ENCODE peak calls at places on chromosomes 6 and 20, in four cellular contexts. Z is brain microvascular endothelial cell, V is mucosa of descending colon, B is WERI-Rb-1. J is an unnamed sample. For H3K36me3, the result is how much of the 10 kb centered on the place peaks cover.

GRCh38 chr6:114304304-114304887 is 38.4 kb downstream of the HS3ST5 start:
- DNase-seq in Z (no peak), V (no peak), B (no peak), J (no peak)

GRCh38 chr6:47780510-47781356 is 1.1 kb upstream of the OPN5 start:
- DNase-seq in Z (peak), V (peak), B (peak), J (peak)

GRCh38 chr6:12138377-12138776 is 126.3 kb downstream of the HIVEP1 start:
- DNase-seq in Z (no peak), V (no peak), B (no peak), J (no peak)

GRCh38 chr6:97626586-97627441 is 343.8 kb upstream of the MMS22L start:
- DNase-seq in Z (peak), V (no peak), B (peak), J (no peak)

GRCh38 chr20:63060057-63060991 is 53.6 kb upstream of the BHLHE23 start:
- DNase-seq in Z (peak), V (peak), B (peak), J (no peak)

GRCh38 chr6:54473328-54473727 is 165.1 kb downstream of the TINAG start:
- DNase-seq in Z (no peak), V (no peak), B (no peak), J (no peak)

GRCh38 chr6:167113935-167114910 is 8.7 kb upstream of the CCR6 start:
- DNase-seq in Z (no peak), V (peak), B (no peak), J (no peak)

GRCh38 chr6:159190460-159190859 is 21.3 kb downstream of the FNDC1 start:
- DNase-seq in Z (no peak), V (no peak), B (no peak), J (no peak)

GRCh38 chr6:87710090-87710489 is 8.1 kb upstream of the AKIRIN2 start:
- DNase-seq in Z (no peak), V (no peak), B (no peak), J (no peak)

GRCh38 chr6:29827579-29828470 is at the start of gene HLA-G:
- DNase-seq in Z (no peak), V (no peak), B (no peak), J (no peak)

GRCh38 chr6:111841822-111842221 is 31.4 kb downstream of the FYN start:
- DNase-seq in Z (peak), V (no peak), B (no peak), J (no peak)

GRCh38 chr20:9608639-9609440 is 94.5 kb downstream of the LAMP5 start:
- DNase-seq in Z (no peak), V (no peak), B (no peak), J (no peak)

GRCh38 chr6:163354085-163354484 is 60.4 kb upstream of the QKI start:
- DNase-seq in Z (peak), V (no peak), B (no peak), J (no peak)

GRCh38 chr6:11769244-11769643 is 9.4 kb downstream of the ADTRP start:
- DNase-seq in Z (peak), V (no peak), B (no peak), J (no peak)

GRCh38 chr6:107509506-107509905 is 19.6 kb downstream of the SOBP start:
- DNase-seq in Z (no peak), V (no peak), B (no peak), J (peak)

GRCh38 chr20:5710551-5710950 is 39.6 kb upstream of the SHLD1 start:
- DNase-seq in Z (no peak), V (no peak), B (no peak), J (no peak)

GRCh38 chr6:14094721-14095120 is 22.9 kb upstream of the CD83 start:
- DNase-seq in Z (no peak), V (no peak), B (no peak), J (no peak)

GRCh38 chr20:58478141-58478805 is 36.9 kb downstream of the APCDD1L start:
- DNase-seq in Z (no peak), V (no peak), B (no peak), J (no peak)

GRCh38 chr20:48471734-48472408 is 355.9 kb downstream of the PREX1 start:
- DNase-seq in Z (no peak), V (no peak), B (no peak), J (no peak)

GRCh38 chr6:98724537-98724936 is 109.8 kb upstream of the POU3F2 start:
- DNase-seq in Z (no peak), V (no peak), B (no peak), J (no peak)

GRCh38 chr6:136178749-136179148 is 71.4 kb downstream of the MTFR2 start:
- DNase-seq in Z (no peak), V (no peak), B (no peak), J (no peak)

GRCh38 chr20:53568351-53568750 is 25.3 kb downstream of the ZNF217 start:
- DNase-seq in Z (no peak), V (no peak), B (no peak), J (no peak)

GRCh38 chr20:53567379-53567778 is 26.3 kb downstream of the ZNF217 start:
- DNase-seq in Z (no peak), V (no peak), B (no peak), J (no peak)

GRCh38 chr20:53569606-53570307 is 23.9 kb downstream of the ZNF217 start:
- DNase-seq in Z (no peak), V (no peak), B (no peak), J (no peak)

GRCh38 chr20:53570446-53571276 is 23.0 kb downstream of the ZNF217 start:
- DNase-seq in Z (no peak), V (no peak), B (no peak), J (no peak)

GRCh38 chr20:53569005-53569404 is 24.6 kb downstream of the ZNF217 start:
- DNase-seq in Z (no peak), V (no peak), B (no peak), J (no peak)
- H3K36me3 ChIP-seq in Z (under half), V (under half), B (under half), J (under half)

DNA sequence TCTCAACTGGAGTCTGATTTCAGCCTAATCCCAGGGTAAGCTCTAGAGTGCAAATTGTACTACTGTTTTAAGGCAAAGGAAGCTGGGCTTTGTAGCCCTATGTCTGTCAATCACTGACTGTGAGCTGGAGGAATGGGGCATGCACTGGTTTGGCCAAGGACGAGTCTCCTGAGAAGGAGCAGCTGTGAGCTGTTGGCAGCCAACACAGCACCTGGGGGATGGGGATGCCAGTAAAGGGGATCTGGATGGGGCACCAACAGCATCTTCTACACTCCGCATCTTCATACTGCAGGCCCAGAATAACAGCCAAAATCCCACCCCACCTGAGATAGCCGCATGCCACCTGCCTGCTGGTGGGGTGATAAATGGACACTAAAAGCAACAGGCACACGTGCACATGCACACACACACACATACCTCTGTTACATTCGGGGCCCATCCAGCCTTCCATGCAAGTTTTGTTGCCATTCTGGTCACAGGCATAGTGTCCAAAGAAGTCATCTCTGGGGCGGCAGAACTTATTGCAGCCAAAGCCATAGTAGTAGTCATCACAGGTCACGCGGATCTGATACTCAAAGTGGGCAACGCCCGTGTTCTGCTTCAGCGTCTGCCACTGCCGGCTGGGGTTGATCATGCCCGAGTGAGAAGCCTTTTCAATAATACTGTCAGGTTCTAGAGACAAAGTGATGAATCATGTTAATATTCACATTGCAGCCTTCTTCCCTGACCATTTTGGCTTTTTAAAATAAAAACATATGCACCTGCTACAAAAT is 15.6 kb downstream of the JAG1 start:
- DNase-seq in Z (no peak), V (no peak), B (no peak), J (no peak)
- H3K36me3 ChIP-seq in Z (half or more), V (under half), B (under half), J (under half)

GRCh38 chr20:1373614-1374013 is 19.2 kb downstream of the FKBP1A start:
- DNase-seq in Z (no peak), V (no peak), B (no peak), J (no peak)

GRCh38 chr20:1373036-1373435 is 19.8 kb downstream of the FKBP1A start:
- DNase-seq in Z (no peak), V (no peak), B (no peak), J (no peak)

GRCh38 chr20:1371235-1371782 is 21.5 kb downstream of the FKBP1A start:
- DNase-seq in Z (no peak), V (no peak), B (no peak), J (no peak)

GRCh38 chr20:1370548-1371110 is 22.2 kb downstream of the FKBP1A start:
- DNase-seq in Z (no peak), V (no peak), B (no peak), J (no peak)

GRCh38 chr20:1371830-1372539 is 20.9 kb downstream of the FKBP1A start:
- DNase-seq in Z (no peak), V (no peak), B (no peak), J (peak)
- H3K36me3 ChIP-seq in Z (under half), V (under half), B (under half), J (under half)

DNA sequence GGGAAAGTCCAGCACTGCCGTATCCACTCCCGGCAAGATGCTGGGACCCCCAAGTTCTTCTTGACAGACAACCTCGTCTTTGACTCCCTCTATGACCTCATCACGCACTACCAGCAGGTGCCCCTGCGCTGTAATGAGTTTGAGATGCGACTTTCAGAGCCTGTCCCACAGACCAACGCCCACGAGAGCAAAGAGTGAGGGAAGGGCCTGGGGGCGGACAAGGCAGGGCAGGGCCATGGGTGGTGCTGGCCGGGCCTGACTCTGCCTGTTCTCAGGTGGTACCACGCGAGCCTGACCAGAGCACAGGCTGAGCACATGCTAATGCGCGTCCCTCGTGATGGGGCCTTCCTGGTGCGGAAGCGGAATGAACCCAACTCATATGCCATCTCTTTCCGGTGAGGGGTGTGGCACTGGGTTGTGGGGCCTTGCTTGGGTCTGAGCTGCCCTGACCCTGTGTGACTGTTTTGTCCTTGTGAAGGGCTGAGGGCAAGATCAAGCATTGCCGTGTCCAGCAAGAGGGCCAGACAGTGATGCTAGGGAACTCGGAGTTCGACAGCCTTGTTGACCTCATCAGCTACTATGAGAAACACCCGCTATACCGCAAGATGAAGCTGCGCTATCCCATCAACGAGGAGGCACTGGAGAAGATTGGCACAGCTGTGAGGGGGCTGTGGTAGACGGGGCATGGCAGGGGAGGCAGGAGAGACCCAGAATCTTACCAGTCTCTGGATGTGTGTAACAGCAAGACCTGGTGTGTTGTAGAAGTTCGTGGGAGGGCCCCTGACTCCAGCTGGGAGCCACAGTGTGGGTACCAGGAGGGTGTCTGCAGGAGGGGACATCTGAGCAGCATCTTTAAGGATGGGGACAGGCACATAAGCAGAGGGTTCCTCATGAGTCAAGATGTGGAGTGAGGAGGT is 29.1 kb downstream of the PLCG1 start:
- DNase-seq in Z (no peak), V (no peak), B (no peak), J (no peak)
- H3K36me3 ChIP-seq in Z (half or more), V (under half), B (half or more), J (half or more)

DNA sequence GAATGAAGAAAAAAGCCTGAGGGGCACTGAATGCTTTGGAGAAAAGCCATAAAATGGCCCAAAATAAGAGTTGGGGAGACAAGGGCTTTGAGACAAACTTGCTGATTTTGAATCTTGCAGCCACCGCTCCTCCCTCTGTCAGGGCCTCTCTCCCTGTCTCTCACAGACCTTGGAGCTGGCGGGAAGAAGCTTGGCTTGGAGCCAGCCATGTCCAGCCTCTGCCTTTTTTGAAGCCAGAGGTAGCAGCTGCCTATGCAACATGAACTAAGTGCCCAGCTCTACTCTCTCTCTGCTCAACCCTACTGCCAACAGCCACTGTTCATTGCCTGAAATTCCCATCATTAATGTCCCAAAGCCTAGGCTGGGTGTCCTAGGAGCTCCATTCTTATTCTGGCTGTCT is 63.7 kb upstream of the CTNNBL1 start:
- DNase-seq in Z (no peak), V (no peak), B (no peak), J (no peak)
- H3K36me3 ChIP-seq in Z (under half), V (under half), B (under half), J (under half)